ENCODE peak calls at places on chromosomes 7 and 10, in eight cellular contexts. M, L, R, J, A, C, X and N are unnamed samples.

GRCh38 chr7:100008525-100008924 is 6.9 kb upstream of the ZKSCAN1 start:
- DNase-seq in M (no peak), L (peak; percentile 87), R (no peak), J (no peak), A (no peak), C (no peak), X (no peak), N (no peak)

GRCh38 chr10:6394084-6394483 is 186.0 kb downstream of the PRKCQ start:
- DNase-seq in M (no peak), L (no peak), R (no peak), J (no peak), A (no peak), C (no peak), X (no peak), N (no peak)

GRCh38 chr10:129859536-129859935 is 104.5 kb downstream of the EBF3 start:
- DNase-seq in M (no peak), L (no peak), R (no peak), J (no peak), A (no peak), C (no peak), X (no peak), N (no peak)

GRCh38 chr10:114312585-114312984 is 73.5 kb downstream of the VWA2 start:
- DNase-seq in M (no peak), L (no peak), R (no peak), J (no peak), A (no peak), C (no peak), X (no peak), N (no peak)

GRCh38 chr10:7409732-7410168 is 1.1 kb downstream of the SFMBT2 start:
- DNase-seq in M (peak; percentile 21), L (no peak), R (peak; percentile 39), J (no peak), A (peak; percentile 17), C (no peak), X (peak; percentile 42), N (no peak)

GRCh38 chr10:688621-689426 is 644 bp downstream of the DIP2C start:
- DNase-seq in M (peak; percentile 78), L (peak; percentile 45), R (peak; percentile 54), J (no peak), A (no peak), C (no peak), X (no peak), N (peak; percentile 14)

GRCh38 chr10:22436893-22437619 is 91.8 kb downstream of the SPAG6 start:
- DNase-seq in M (peak; percentile 90), L (peak; percentile 91), R (peak; percentile 96), J (peak; percentile 92), A (peak; percentile 90), C (peak; percentile 93), X (peak; percentile 90), N (peak; percentile 84)

GRCh38 chr10:48501226-48501625 is 103.6 kb downstream of the ARHGAP22 start:
- DNase-seq in M (no peak), L (peak; percentile 8), R (no peak), J (no peak), A (peak; percentile 4), C (no peak), X (no peak), N (no peak)

GRCh38 chr10:72089618-72090017 is 1.3 kb upstream of the SPOCK2 start:
- DNase-seq in M (no peak), L (no peak), R (no peak), J (no peak), A (no peak), C (no peak), X (no peak), N (no peak)

GRCh38 chr7:98788921-98789320 is 80.9 kb downstream of the TMEM130 start:
- DNase-seq in M (peak; percentile 19), L (no peak), R (peak; percentile 74), J (no peak), A (no peak), C (no peak), X (no peak), N (no peak)

GRCh38 chr10:4677296-4678021 is 148.5 kb upstream of the AKR1E2 start:
- DNase-seq in M (peak; percentile 83), L (no peak), R (no peak), J (no peak), A (no peak), C (no peak), X (no peak), N (peak; percentile 42)

GRCh38 chr7:85602196-85602595 is 415.3 kb upstream of the SEMA3D start:
- DNase-seq in M (peak; percentile 14), L (no peak), R (no peak), J (no peak), A (no peak), C (no peak), X (no peak), N (no peak)

GRCh38 chr10:97567891-97568290 is 4.7 kb upstream of the ANKRD2 start:
- DNase-seq in M (no peak), L (no peak), R (no peak), J (no peak), A (no peak), C (no peak), X (no peak), N (no peak)

DNA sequence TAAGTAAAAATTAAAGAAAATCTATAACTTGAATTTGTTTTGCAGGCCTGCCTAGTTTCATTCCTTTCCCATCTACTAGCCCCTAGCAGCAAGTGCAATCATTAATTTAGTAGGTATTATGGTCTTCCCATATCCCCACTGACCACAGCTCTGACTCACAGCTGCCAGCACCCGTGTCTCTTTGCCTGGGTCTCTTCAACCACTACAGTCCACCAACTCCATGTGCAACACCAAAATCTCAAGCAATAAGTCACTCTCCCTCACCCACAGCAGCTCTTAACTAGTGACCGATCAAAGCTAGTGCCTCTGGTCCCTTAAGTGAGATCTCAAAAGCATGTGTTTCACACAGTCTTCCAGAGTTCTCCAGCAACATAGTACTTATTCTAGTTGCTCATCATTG is 26.0 kb upstream of the THSD7A start:
- DNase-seq in M (no peak), L (no peak), R (no peak), J (no peak), A (no peak), C (no peak), X (no peak), N (no peak)
- H3K27ac ChIP-seq in M (no peak overlapping the region), L (no peak overlapping the region), R (no peak overlapping the region), J (no peak overlapping the region), A (no peak overlapping the region), C (no peak overlapping the region), X (no peak overlapping the region), N (no peak overlapping the region)

GRCh38 chr10:11224792-11225448 is 207.2 kb downstream of the CELF2 start:
- DNase-seq in M (no peak), L (no peak), R (no peak), J (no peak), A (no peak), C (no peak), X (no peak), N (no peak)

GRCh38 chr10:11225935-11226334 is 208.3 kb downstream of the CELF2 start:
- DNase-seq in M (no peak), L (no peak), R (no peak), J (no peak), A (peak; percentile 54), C (peak; percentile 66), X (peak; percentile 71), N (no peak)

GRCh38 chr10:11224321-11224720 is 206.6 kb downstream of the CELF2 start:
- DNase-seq in M (no peak), L (no peak), R (no peak), J (no peak), A (no peak), C (no peak), X (no peak), N (no peak)

GRCh38 chr10:11223507-11224157 is 206.0 kb downstream of the CELF2 start:
- DNase-seq in M (no peak), L (no peak), R (no peak), J (no peak), A (no peak), C (no peak), X (no peak), N (no peak)

DNA sequence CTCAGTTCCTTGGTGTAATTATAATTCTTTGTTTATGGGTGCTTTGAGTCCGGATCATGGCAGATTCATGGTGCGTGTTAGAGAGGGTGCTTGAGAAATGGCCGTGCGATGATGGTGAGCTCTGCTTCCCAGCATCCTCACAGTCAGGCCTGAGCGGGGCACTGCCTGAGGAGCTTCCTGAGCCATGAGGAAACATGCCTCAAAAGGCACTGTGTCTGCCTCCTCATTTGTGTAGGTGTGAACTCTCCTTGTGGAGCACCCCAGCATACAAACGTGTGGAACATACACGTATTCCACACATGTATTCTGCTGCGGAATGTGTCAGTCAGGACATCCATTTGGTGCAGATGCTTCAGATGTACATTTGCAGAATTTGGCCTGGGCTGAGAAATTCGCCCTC is 205.4 kb downstream of the CELF2 start:
- DNase-seq in M (no peak), L (no peak), R (no peak), J (no peak), A (no peak), C (no peak), X (no peak), N (no peak)
- H3K36me3 ChIP-seq in M (no peaks in the 10 kb centered on the region), L (peaks cover 23% of the 10 kb centered on the region), R (no peaks in the 10 kb centered on the region), J (peaks cover 18% of the 10 kb centered on the region), A (peaks cover 32% of the 10 kb centered on the region), C (no peaks in the 10 kb centered on the region), X (peaks cover 60% of the 10 kb centered on the region), N (no peaks in the 10 kb centered on the region)

GRCh38 chr10:108566216-108567107 is 1356.8 kb downstream of the XPNPEP1 start:
- DNase-seq in M (no peak), L (no peak), R (no peak), J (no peak), A (no peak), C (no peak), X (no peak), N (no peak)
- H3K27me3 ChIP-seq in M (no peaks in the 10 kb centered on the region), L (no peaks in the 10 kb centered on the region), R (no peaks in the 10 kb centered on the region), J (no peaks in the 10 kb centered on the region), A (no peaks in the 10 kb centered on the region), C (no peaks in the 10 kb centered on the region), X (no peaks in the 10 kb centered on the region), N (no peaks in the 10 kb centered on the region)

GRCh38 chr7:134705716-134706115 is 59.1 kb downstream of the BPGM start:
- DNase-seq in M (no peak), L (no peak), R (no peak), J (no peak), A (no peak), C (no peak), X (no peak), N (no peak)

GRCh38 chr7:134702366-134703240 is 56.0 kb downstream of the BPGM start:
- DNase-seq in M (no peak), L (no peak), R (peak; percentile 37), J (no peak), A (no peak), C (no peak), X (no peak), N (no peak)

GRCh38 chr7:134703241-134703594 is 56.6 kb downstream of the BPGM start:
- DNase-seq in M (no peak), L (no peak), R (no peak), J (no peak), A (no peak), C (no peak), X (no peak), N (no peak)

GRCh38 chr7:134704827-134705226 is 58.2 kb downstream of the BPGM start:
- DNase-seq in M (no peak), L (no peak), R (no peak), J (no peak), A (no peak), C (no peak), X (no peak), N (no peak)

DNA sequence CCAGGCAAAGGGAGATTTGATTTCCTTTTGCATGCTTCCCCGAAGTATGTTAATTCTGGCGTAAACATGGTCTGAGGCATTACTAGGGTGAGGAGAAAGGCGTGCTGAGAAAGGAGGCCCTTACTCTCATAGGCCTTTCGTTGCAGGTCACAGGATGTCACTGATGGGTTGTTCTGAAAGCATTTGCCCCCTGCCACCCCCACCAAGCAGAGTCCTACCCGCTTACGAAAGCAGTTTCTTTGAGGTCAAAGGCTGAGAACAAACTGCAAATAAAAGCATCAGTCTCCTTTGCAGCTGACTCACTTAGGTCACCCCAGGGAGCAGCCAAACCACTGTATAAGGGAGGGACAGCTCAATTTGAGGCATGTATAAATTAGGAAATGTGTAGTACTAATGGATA is 57.1 kb downstream of the BPGM start:
- DNase-seq in M (peak; percentile 47), L (no peak), R (peak; percentile 64), J (no peak), A (no peak), C (no peak), X (no peak), N (peak; percentile 86)
- H3K27ac ChIP-seq in M (no peak overlapping the region), L (peak overlapping the region; percentile 77), R (peak overlapping the region; percentile 75), J (peak overlapping the region; percentile 1), A (no peak overlapping the region), C (peak overlapping the region; percentile 11), X (no peak overlapping the region), N (peak overlapping the region; percentile 76)